ENCODE peak calls at places on chromosomes 16 and 17, in seven cellular contexts. M is lung microvascular endothelial cell, A is ACHN, O is T-helper 1 cell, N is NCI-H1048, T is epithelial cell of esophagus, F is NCI-H460. H is an unnamed sample.

GRCh38 chr16:1770328-1771071 is 843 bp downstream of the NME3 start:
- DNase-seq in M (peak), A (peak), O (no peak), N (no peak), T (peak), F (peak), H (no peak)

GRCh38 chr17:6092923-6093468 is 22.8 kb downstream of the WSCD1 start:
- DNase-seq in M (no peak), A (no peak), O (no peak), N (no peak), T (no peak), F (no peak), H (no peak)

GRCh38 chr17:77749316-77749715 is 209.2 kb upstream of the TNRC6C start:
- DNase-seq in M (no peak), A (no peak), O (no peak), N (no peak), T (no peak), F (no peak), H (no peak)

GRCh38 chr17:69492410-69493071 is 78.0 kb downstream of the MAP2K6 start:
- DNase-seq in M (no peak), A (peak), O (no peak), N (no peak), T (peak), F (peak), H (no peak)

GRCh38 chr16:102060-102855 is 24.2 kb downstream of the MPG start:
- DNase-seq in M (peak), A (no peak), O (no peak), N (no peak), T (no peak), F (no peak), H (no peak)

GRCh38 chr17:66354981-66355380 is 52.6 kb downstream of the PRKCA start:
- DNase-seq in M (no peak), A (no peak), O (no peak), N (no peak), T (no peak), F (no peak), H (peak)

GRCh38 chr16:52470601-52471000 is 76.3 kb downstream of the TOX3 start:
- DNase-seq in M (no peak), A (no peak), O (no peak), N (no peak), T (no peak), F (no peak), H (no peak)

GRCh38 chr16:759110-759910 is 1.2 kb upstream of the MSLN start:
- DNase-seq in M (no peak), A (no peak), O (no peak), N (no peak), T (peak), F (no peak), H (no peak)

GRCh38 chr16:88633684-88634140 is 4.7 kb upstream of the IL17C start:
- DNase-seq in M (peak), A (peak), O (peak), N (no peak), T (peak), F (no peak), H (no peak)

GRCh38 chr17:73342057-73342522 is 30.3 kb upstream of the CDC42EP4 start:
- DNase-seq in M (peak), A (peak), O (no peak), N (no peak), T (peak), F (no peak), H (peak)

GRCh38 chr17:59462385-59462784 is 103.0 kb upstream of the DHX40 start:
- DNase-seq in M (no peak), A (no peak), O (no peak), N (no peak), T (no peak), F (no peak), H (no peak)

GRCh38 chr16:11658896-11659708 is 9.2 kb upstream of the SNN start:
- DNase-seq in M (no peak), A (no peak), O (no peak), N (no peak), T (peak), F (no peak), H (no peak)

GRCh38 chr17:76562734-76563148 is 22.9 kb downstream of the PRCD start:
- DNase-seq in M (no peak), A (no peak), O (no peak), N (no peak), T (peak), F (no peak), H (no peak)

GRCh38 chr16:56780646-56781045 is 50.7 kb downstream of the NUP93 start:
- DNase-seq in M (no peak), A (no peak), O (no peak), N (no peak), T (no peak), F (no peak), H (no peak)

GRCh38 chr17:77237232-77238008 is 96.7 kb downstream of the SEC14L1 start:
- DNase-seq in M (no peak), A (no peak), O (no peak), N (no peak), T (no peak), F (no peak), H (no peak)

GRCh38 chr17:55068862-55069771 is 100.6 kb downstream of the STXBP4 start:
- DNase-seq in M (peak), A (no peak), O (no peak), N (no peak), T (no peak), F (no peak), H (no peak)

GRCh38 chr16:57023541-57024249 is 34.3 kb downstream of the NLRC5 start:
- DNase-seq in M (no peak), A (no peak), O (peak), N (no peak), T (no peak), F (no peak), H (no peak)

GRCh38 chr17:69672924-69673323 is 258.4 kb downstream of the MAP2K6 start:
- DNase-seq in M (no peak), A (peak), O (no peak), N (no peak), T (peak), F (no peak), H (no peak)

GRCh38 chr17:28333083-28333746 is 2.1 kb downstream of the IFT20 start:
- DNase-seq in M (no peak), A (no peak), O (no peak), N (no peak), T (no peak), F (no peak), H (no peak)

GRCh38 chr17:33964344-33964979 is 290.6 kb upstream of the CCL2 start:
- DNase-seq in M (no peak), A (peak), O (no peak), N (no peak), T (no peak), F (no peak), H (no peak)

GRCh38 chr16:81645303-81645702 is 133.8 kb upstream of the PLCG2 start:
- DNase-seq in M (peak), A (peak), O (no peak), N (no peak), T (peak), F (no peak), H (no peak)

GRCh38 chr17:44782349-44782850 is 23.6 kb downstream of the ADAM11 start:
- DNase-seq in M (no peak), A (no peak), O (no peak), N (no peak), T (no peak), F (no peak), H (no peak)

GRCh38 chr17:31371511-31372097 is 19.9 kb upstream of the RAB11FIP4 start:
- DNase-seq in M (peak), A (no peak), O (no peak), N (no peak), T (no peak), F (no peak), H (no peak)

GRCh38 chr16:2835638-2836493 is 5.8 kb downstream of the ZG16B start:
- DNase-seq in M (peak), A (peak), O (no peak), N (no peak), T (peak), F (no peak), H (no peak)

GRCh38 chr16:50617630-50618184 is 63.4 kb downstream of the SNX20 start:
- DNase-seq in M (no peak), A (no peak), O (no peak), N (no peak), T (no peak), F (no peak), H (no peak)

GRCh38 chr17:57004944-57005579 is 27.1 kb downstream of the SCPEP1 start:
- DNase-seq in M (peak), A (no peak), O (no peak), N (no peak), T (no peak), F (no peak), H (peak)

GRCh38 chr17:309361-309888 is 43.2 kb downstream of the RPH3AL start:
- DNase-seq in M (peak), A (peak), O (no peak), N (no peak), T (no peak), F (peak), H (no peak)

GRCh38 chr17:77396610-77397009 is 255.8 kb downstream of the SEC14L1 start:
- DNase-seq in M (no peak), A (no peak), O (no peak), N (no peak), T (no peak), F (no peak), H (no peak)

GRCh38 chr16:85794696-85795095 is 4.6 kb downstream of the EMC8 start:
- DNase-seq in M (no peak), A (no peak), O (no peak), N (no peak), T (no peak), F (no peak), H (no peak)

GRCh38 chr16:9311303-9311954 is 220.0 kb downstream of the HAPSTR1 start:
- DNase-seq in M (no peak), A (no peak), O (no peak), N (no peak), T (peak), F (no peak), H (no peak)

GRCh38 chr17:82973456-82974135 is 105.8 kb upstream of the METRNL start:
- DNase-seq in M (no peak), A (no peak), O (no peak), N (no peak), T (no peak), F (no peak), H (no peak)